ENCODE peak calls at places on chromosomes 12 and 14, in seven cellular contexts. One of them, this sample, is unnamed.
A peak's percentile ranks its signal among the peaks of the same experiment; 100 is the strongest.

GRCh38 chr12:5620896-5621295 is 189.0 kb downstream of the NTF3 start:
- DNase-seq in AG09309: no peak
- DNase-seq in astrocyte of the spinal cord: no peak
- DNase-seq in T-helper 1 cell: no peak
- DNase-seq in DMS79 treated with DMSO at 0.1 percent for 48 hours: no peak
- DNase-seq in ACHN: no peak
- DNase-seq in stimulated activated CD8-positive, alpha-beta memory T cell treated with anti-CD3 and anti-CD28 coated beads, Interleukin-15, amount 100 ng/mL, for 1 hour: no peak
- DNase-seq in this sample: no peak

GRCh38 chr14:80850197-80850814 is 91.2 kb downstream of the CEP128 start:
- DNase-seq in AG09309: peak; percentile 7
- DNase-seq in astrocyte of the spinal cord: peak; percentile 61
- DNase-seq in T-helper 1 cell: peak; percentile 8
- DNase-seq in DMS79 treated with DMSO at 0.1 percent for 48 hours: peak; percentile 45
- DNase-seq in ACHN: peak; percentile 52
- DNase-seq in stimulated activated CD8-positive, alpha-beta memory T cell treated with anti-CD3 and anti-CD28 coated beads, Interleukin-15, amount 100 ng/mL, for 1 hour: no peak
- DNase-seq in this sample: peak; percentile 41

GRCh38 chr12:57211791-57212700 is 4.5 kb upstream of the NXPH4 start:
- DNase-seq in AG09309: no peak
- DNase-seq in astrocyte of the spinal cord: no peak
- DNase-seq in T-helper 1 cell: no peak
- DNase-seq in DMS79 treated with DMSO at 0.1 percent for 48 hours: no peak
- DNase-seq in ACHN: no peak
- DNase-seq in stimulated activated CD8-positive, alpha-beta memory T cell treated with anti-CD3 and anti-CD28 coated beads, Interleukin-15, amount 100 ng/mL, for 1 hour: no peak
- DNase-seq in this sample: no peak

GRCh38 chr12:70598467-70599194 is 38.6 kb downstream of the PTPRB start:
- DNase-seq in AG09309: no peak
- DNase-seq in astrocyte of the spinal cord: no peak
- DNase-seq in T-helper 1 cell: no peak
- DNase-seq in DMS79 treated with DMSO at 0.1 percent for 48 hours: no peak
- DNase-seq in ACHN: no peak
- DNase-seq in stimulated activated CD8-positive, alpha-beta memory T cell treated with anti-CD3 and anti-CD28 coated beads, Interleukin-15, amount 100 ng/mL, for 1 hour: no peak
- DNase-seq in this sample: peak; percentile 9

GRCh38 chr12:45336331-45336730 is 120.4 kb downstream of the ANO6 start:
- DNase-seq in AG09309: peak; percentile 69
- DNase-seq in astrocyte of the spinal cord: peak; percentile 92
- DNase-seq in T-helper 1 cell: no peak
- DNase-seq in DMS79 treated with DMSO at 0.1 percent for 48 hours: no peak
- DNase-seq in ACHN: peak; percentile 87
- DNase-seq in stimulated activated CD8-positive, alpha-beta memory T cell treated with anti-CD3 and anti-CD28 coated beads, Interleukin-15, amount 100 ng/mL, for 1 hour: no peak
- DNase-seq in this sample: peak; percentile 34

GRCh38 chr12:93166891-93167307 is 210.8 kb upstream of the NUDT4 start:
- DNase-seq in AG09309: no peak
- DNase-seq in astrocyte of the spinal cord: no peak
- DNase-seq in T-helper 1 cell: no peak
- DNase-seq in DMS79 treated with DMSO at 0.1 percent for 48 hours: no peak
- DNase-seq in ACHN: no peak
- DNase-seq in stimulated activated CD8-positive, alpha-beta memory T cell treated with anti-CD3 and anti-CD28 coated beads, Interleukin-15, amount 100 ng/mL, for 1 hour: no peak
- DNase-seq in this sample: no peak

GRCh38 chr12:89540586-89540985 is 14.7 kb upstream of the POC1B start:
- DNase-seq in AG09309: no peak
- DNase-seq in astrocyte of the spinal cord: no peak
- DNase-seq in T-helper 1 cell: no peak
- DNase-seq in DMS79 treated with DMSO at 0.1 percent for 48 hours: no peak
- DNase-seq in ACHN: no peak
- DNase-seq in stimulated activated CD8-positive, alpha-beta memory T cell treated with anti-CD3 and anti-CD28 coated beads, Interleukin-15, amount 100 ng/mL, for 1 hour: no peak
- DNase-seq in this sample: no peak

GRCh38 chr12:112855375-112855774 is 51.4 kb upstream of the OAS1 start:
- DNase-seq in AG09309: no peak
- DNase-seq in astrocyte of the spinal cord: no peak
- DNase-seq in T-helper 1 cell: no peak
- DNase-seq in DMS79 treated with DMSO at 0.1 percent for 48 hours: no peak
- DNase-seq in ACHN: peak; percentile 58
- DNase-seq in stimulated activated CD8-positive, alpha-beta memory T cell treated with anti-CD3 and anti-CD28 coated beads, Interleukin-15, amount 100 ng/mL, for 1 hour: no peak
- DNase-seq in this sample: no peak

GRCh38 chr14:71363961-71364360 is 456.7 kb downstream of the PCNX1 start:
- DNase-seq in AG09309: peak; percentile 32
- DNase-seq in astrocyte of the spinal cord: peak; percentile 66
- DNase-seq in T-helper 1 cell: no peak
- DNase-seq in DMS79 treated with DMSO at 0.1 percent for 48 hours: no peak
- DNase-seq in ACHN: peak; percentile 31
- DNase-seq in stimulated activated CD8-positive, alpha-beta memory T cell treated with anti-CD3 and anti-CD28 coated beads, Interleukin-15, amount 100 ng/mL, for 1 hour: no peak
- DNase-seq in this sample: peak; percentile 14

GRCh38 chr12:27463826-27464554 is 17.5 kb downstream of the SMCO2 start:
- DNase-seq in AG09309: peak; percentile 37
- DNase-seq in astrocyte of the spinal cord: no peak
- DNase-seq in T-helper 1 cell: peak; percentile 67
- DNase-seq in DMS79 treated with DMSO at 0.1 percent for 48 hours: no peak
- DNase-seq in ACHN: no peak
- DNase-seq in stimulated activated CD8-positive, alpha-beta memory T cell treated with anti-CD3 and anti-CD28 coated beads, Interleukin-15, amount 100 ng/mL, for 1 hour: no peak
- DNase-seq in this sample: no peak

GRCh38 chr12:20798561-20798960 is 11.9 kb upstream of the SLCO1B3 start:
- DNase-seq in AG09309: no peak
- DNase-seq in astrocyte of the spinal cord: peak; percentile 21
- DNase-seq in T-helper 1 cell: no peak
- DNase-seq in DMS79 treated with DMSO at 0.1 percent for 48 hours: no peak
- DNase-seq in ACHN: peak; percentile 38
- DNase-seq in stimulated activated CD8-positive, alpha-beta memory T cell treated with anti-CD3 and anti-CD28 coated beads, Interleukin-15, amount 100 ng/mL, for 1 hour: no peak
- DNase-seq in this sample: peak; percentile 39

GRCh38 chr12:124862768-124863408 is 776 bp downstream of the SCARB1 start:
- DNase-seq in AG09309: no peak
- DNase-seq in astrocyte of the spinal cord: no peak
- DNase-seq in T-helper 1 cell: peak; percentile 34
- DNase-seq in DMS79 treated with DMSO at 0.1 percent for 48 hours: peak; percentile 9
- DNase-seq in ACHN: no peak
- DNase-seq in stimulated activated CD8-positive, alpha-beta memory T cell treated with anti-CD3 and anti-CD28 coated beads, Interleukin-15, amount 100 ng/mL, for 1 hour: no peak
- DNase-seq in this sample: peak; percentile 54

GRCh38 chr12:101772019-101772774 is 32.9 kb upstream of the SYCP3 start:
- DNase-seq in AG09309: no peak
- DNase-seq in astrocyte of the spinal cord: no peak
- DNase-seq in T-helper 1 cell: peak; percentile 27
- DNase-seq in DMS79 treated with DMSO at 0.1 percent for 48 hours: no peak
- DNase-seq in ACHN: no peak
- DNase-seq in stimulated activated CD8-positive, alpha-beta memory T cell treated with anti-CD3 and anti-CD28 coated beads, Interleukin-15, amount 100 ng/mL, for 1 hour: no peak
- DNase-seq in this sample: no peak

GRCh38 chr12:11433664-11434063 is 38.3 kb upstream of the PRB2 start:
- DNase-seq in AG09309: no peak
- DNase-seq in astrocyte of the spinal cord: no peak
- DNase-seq in T-helper 1 cell: no peak
- DNase-seq in DMS79 treated with DMSO at 0.1 percent for 48 hours: no peak
- DNase-seq in ACHN: no peak
- DNase-seq in stimulated activated CD8-positive, alpha-beta memory T cell treated with anti-CD3 and anti-CD28 coated beads, Interleukin-15, amount 100 ng/mL, for 1 hour: no peak
- DNase-seq in this sample: no peak

GRCh38 chr12:104620761-104621531 is 164.2 kb downstream of the CHST11 start:
- DNase-seq in AG09309: no peak
- DNase-seq in astrocyte of the spinal cord: no peak
- DNase-seq in T-helper 1 cell: no peak
- DNase-seq in DMS79 treated with DMSO at 0.1 percent for 48 hours: no peak
- DNase-seq in ACHN: no peak
- DNase-seq in stimulated activated CD8-positive, alpha-beta memory T cell treated with anti-CD3 and anti-CD28 coated beads, Interleukin-15, amount 100 ng/mL, for 1 hour: no peak
- DNase-seq in this sample: no peak

GRCh38 chr14:71202881-71203280 is 295.6 kb downstream of the PCNX1 start:
- DNase-seq in AG09309: no peak
- DNase-seq in astrocyte of the spinal cord: no peak
- DNase-seq in T-helper 1 cell: no peak
- DNase-seq in DMS79 treated with DMSO at 0.1 percent for 48 hours: no peak
- DNase-seq in ACHN: no peak
- DNase-seq in stimulated activated CD8-positive, alpha-beta memory T cell treated with anti-CD3 and anti-CD28 coated beads, Interleukin-15, amount 100 ng/mL, for 1 hour: no peak
- DNase-seq in this sample: no peak

GRCh38 chr14:103118019-103118662 is 5.1 kb upstream of the TNFAIP2 start:
- DNase-seq in AG09309: no peak
- DNase-seq in astrocyte of the spinal cord: no peak
- DNase-seq in T-helper 1 cell: no peak
- DNase-seq in DMS79 treated with DMSO at 0.1 percent for 48 hours: no peak
- DNase-seq in ACHN: no peak
- DNase-seq in stimulated activated CD8-positive, alpha-beta memory T cell treated with anti-CD3 and anti-CD28 coated beads, Interleukin-15, amount 100 ng/mL, for 1 hour: no peak
- DNase-seq in this sample: no peak

GRCh38 chr12:99450231-99450630 is 197.3 kb upstream of the GARIN6 start:
- DNase-seq in AG09309: peak; percentile 41
- DNase-seq in astrocyte of the spinal cord: peak; percentile 10
- DNase-seq in T-helper 1 cell: no peak
- DNase-seq in DMS79 treated with DMSO at 0.1 percent for 48 hours: no peak
- DNase-seq in ACHN: peak; percentile 42
- DNase-seq in stimulated activated CD8-positive, alpha-beta memory T cell treated with anti-CD3 and anti-CD28 coated beads, Interleukin-15, amount 100 ng/mL, for 1 hour: no peak
- DNase-seq in this sample: no peak

GRCh38 chr14:91048256-91048655 is 12.2 kb downstream of the RPS6KA5 start:
- DNase-seq in AG09309: no peak
- DNase-seq in astrocyte of the spinal cord: no peak
- DNase-seq in T-helper 1 cell: no peak
- DNase-seq in DMS79 treated with DMSO at 0.1 percent for 48 hours: no peak
- DNase-seq in ACHN: no peak
- DNase-seq in stimulated activated CD8-positive, alpha-beta memory T cell treated with anti-CD3 and anti-CD28 coated beads, Interleukin-15, amount 100 ng/mL, for 1 hour: no peak
- DNase-seq in this sample: no peak

GRCh38 chr12:2283910-2284309 is 231.1 kb downstream of the CACNA1C start:
- DNase-seq in AG09309: no peak
- DNase-seq in astrocyte of the spinal cord: peak; percentile 72
- DNase-seq in T-helper 1 cell: no peak
- DNase-seq in DMS79 treated with DMSO at 0.1 percent for 48 hours: peak; percentile 20
- DNase-seq in ACHN: no peak
- DNase-seq in stimulated activated CD8-positive, alpha-beta memory T cell treated with anti-CD3 and anti-CD28 coated beads, Interleukin-15, amount 100 ng/mL, for 1 hour: no peak
- DNase-seq in this sample: peak; percentile 35

GRCh38 chr12:39736406-39736805 is 116.8 kb upstream of the ABCD2 start:
- DNase-seq in AG09309: no peak
- DNase-seq in astrocyte of the spinal cord: no peak
- DNase-seq in T-helper 1 cell: no peak
- DNase-seq in DMS79 treated with DMSO at 0.1 percent for 48 hours: no peak
- DNase-seq in ACHN: no peak
- DNase-seq in stimulated activated CD8-positive, alpha-beta memory T cell treated with anti-CD3 and anti-CD28 coated beads, Interleukin-15, amount 100 ng/mL, for 1 hour: no peak
- DNase-seq in this sample: no peak

GRCh38 chr14:38409081-38409705 is 153.3 kb upstream of the CLEC14A start:
- DNase-seq in AG09309: no peak
- DNase-seq in astrocyte of the spinal cord: peak; percentile 19
- DNase-seq in T-helper 1 cell: no peak
- DNase-seq in DMS79 treated with DMSO at 0.1 percent for 48 hours: peak; percentile 31
- DNase-seq in ACHN: no peak
- DNase-seq in stimulated activated CD8-positive, alpha-beta memory T cell treated with anti-CD3 and anti-CD28 coated beads, Interleukin-15, amount 100 ng/mL, for 1 hour: no peak
- DNase-seq in this sample: no peak

GRCh38 chr14:69263364-69263763 is 3.4 kb downstream of the GALNT16 start:
- DNase-seq in AG09309: peak; percentile 97
- DNase-seq in astrocyte of the spinal cord: peak; percentile 93
- DNase-seq in T-helper 1 cell: no peak
- DNase-seq in DMS79 treated with DMSO at 0.1 percent for 48 hours: peak; percentile 43
- DNase-seq in ACHN: peak; percentile 80
- DNase-seq in stimulated activated CD8-positive, alpha-beta memory T cell treated with anti-CD3 and anti-CD28 coated beads, Interleukin-15, amount 100 ng/mL, for 1 hour: no peak
- DNase-seq in this sample: no peak

GRCh38 chr12:64946132-64946829 is 121.8 kb downstream of the TBC1D30 start:
- DNase-seq in AG09309: no peak
- DNase-seq in astrocyte of the spinal cord: peak; percentile 75
- DNase-seq in T-helper 1 cell: no peak
- DNase-seq in DMS79 treated with DMSO at 0.1 percent for 48 hours: no peak
- DNase-seq in ACHN: no peak
- DNase-seq in stimulated activated CD8-positive, alpha-beta memory T cell treated with anti-CD3 and anti-CD28 coated beads, Interleukin-15, amount 100 ng/mL, for 1 hour: no peak
- DNase-seq in this sample: peak; percentile 45

GRCh38 chr14:34874386-34875030 is 652 bp downstream of the BAZ1A start:
- DNase-seq in AG09309: no peak
- DNase-seq in astrocyte of the spinal cord: peak; percentile 67
- DNase-seq in T-helper 1 cell: peak; percentile 68
- DNase-seq in DMS79 treated with DMSO at 0.1 percent for 48 hours: peak; percentile 70
- DNase-seq in ACHN: peak; percentile 31
- DNase-seq in stimulated activated CD8-positive, alpha-beta memory T cell treated with anti-CD3 and anti-CD28 coated beads, Interleukin-15, amount 100 ng/mL, for 1 hour: peak; percentile 5
- DNase-seq in this sample: peak; percentile 76

GRCh38 chr12:104573-105081 is 38.1 kb downstream of the IQSEC3 start:
- DNase-seq in AG09309: no peak
- DNase-seq in astrocyte of the spinal cord: no peak
- DNase-seq in T-helper 1 cell: no peak
- DNase-seq in DMS79 treated with DMSO at 0.1 percent for 48 hours: peak; percentile 74
- DNase-seq in ACHN: no peak
- DNase-seq in stimulated activated CD8-positive, alpha-beta memory T cell treated with anti-CD3 and anti-CD28 coated beads, Interleukin-15, amount 100 ng/mL, for 1 hour: no peak
- DNase-seq in this sample: peak; percentile 41

GRCh38 chr12:42625611-42626010 is 36.1 kb upstream of the PRICKLE1 start:
- DNase-seq in AG09309: no peak
- DNase-seq in astrocyte of the spinal cord: no peak
- DNase-seq in T-helper 1 cell: no peak
- DNase-seq in DMS79 treated with DMSO at 0.1 percent for 48 hours: no peak
- DNase-seq in ACHN: no peak
- DNase-seq in stimulated activated CD8-positive, alpha-beta memory T cell treated with anti-CD3 and anti-CD28 coated beads, Interleukin-15, amount 100 ng/mL, for 1 hour: no peak
- DNase-seq in this sample: no peak

GRCh38 chr12:116361404-116362223 is 84.1 kb upstream of the MED13L start:
- DNase-seq in AG09309: no peak
- DNase-seq in astrocyte of the spinal cord: no peak
- DNase-seq in T-helper 1 cell: no peak
- DNase-seq in DMS79 treated with DMSO at 0.1 percent for 48 hours: peak; percentile 9
- DNase-seq in ACHN: no peak
- DNase-seq in stimulated activated CD8-positive, alpha-beta memory T cell treated with anti-CD3 and anti-CD28 coated beads, Interleukin-15, amount 100 ng/mL, for 1 hour: no peak
- DNase-seq in this sample: no peak

GRCh38 chr12:4355150-4355842 is 24.2 kb downstream of the FGF23 start:
- DNase-seq in AG09309: no peak
- DNase-seq in astrocyte of the spinal cord: no peak
- DNase-seq in T-helper 1 cell: no peak
- DNase-seq in DMS79 treated with DMSO at 0.1 percent for 48 hours: no peak
- DNase-seq in ACHN: no peak
- DNase-seq in stimulated activated CD8-positive, alpha-beta memory T cell treated with anti-CD3 and anti-CD28 coated beads, Interleukin-15, amount 100 ng/mL, for 1 hour: no peak
- DNase-seq in this sample: no peak

GRCh38 chr12:10701226-10701681 is 21.9 kb downstream of the YBX3 start:
- DNase-seq in AG09309: peak; percentile 23
- DNase-seq in astrocyte of the spinal cord: no peak
- DNase-seq in T-helper 1 cell: peak; percentile 43
- DNase-seq in DMS79 treated with DMSO at 0.1 percent for 48 hours: no peak
- DNase-seq in ACHN: no peak
- DNase-seq in stimulated activated CD8-positive, alpha-beta memory T cell treated with anti-CD3 and anti-CD28 coated beads, Interleukin-15, amount 100 ng/mL, for 1 hour: no peak
- DNase-seq in this sample: no peak

GRCh38 chr14:68014771-68015170 is 195.2 kb downstream of the RAD51B start:
- DNase-seq in AG09309: no peak
- DNase-seq in astrocyte of the spinal cord: no peak
- DNase-seq in T-helper 1 cell: no peak
- DNase-seq in DMS79 treated with DMSO at 0.1 percent for 48 hours: no peak
- DNase-seq in ACHN: no peak
- DNase-seq in stimulated activated CD8-positive, alpha-beta memory T cell treated with anti-CD3 and anti-CD28 coated beads, Interleukin-15, amount 100 ng/mL, for 1 hour: no peak
- DNase-seq in this sample: no peak

GRCh38 chr12:5222011-5222461 is 178.4 kb downstream of the KCNA5 start:
- DNase-seq in AG09309: no peak
- DNase-seq in astrocyte of the spinal cord: peak; percentile 51
- DNase-seq in T-helper 1 cell: no peak
- DNase-seq in DMS79 treated with DMSO at 0.1 percent for 48 hours: no peak
- DNase-seq in ACHN: no peak
- DNase-seq in stimulated activated CD8-positive, alpha-beta memory T cell treated with anti-CD3 and anti-CD28 coated beads, Interleukin-15, amount 100 ng/mL, for 1 hour: no peak
- DNase-seq in this sample: no peak

GRCh38 chr12:104602426-104602825 is 145.7 kb downstream of the CHST11 start:
- DNase-seq in AG09309: no peak
- DNase-seq in astrocyte of the spinal cord: no peak
- DNase-seq in T-helper 1 cell: no peak
- DNase-seq in DMS79 treated with DMSO at 0.1 percent for 48 hours: no peak
- DNase-seq in ACHN: no peak
- DNase-seq in stimulated activated CD8-positive, alpha-beta memory T cell treated with anti-CD3 and anti-CD28 coated beads, Interleukin-15, amount 100 ng/mL, for 1 hour: no peak
- DNase-seq in this sample: no peak

This sample was measured in hepatocyte.